ENCODE peak calls at places on chromosome 9, in ten cellular contexts. One of them, this sample, is unnamed.

GRCh38 chr9:33329996-33330395 is 39.7 kb downstream of the NFX1 start:
- DNase-seq in T-helper 2 cell: no peak
- DNase-seq in left cardiac atrium: no peak
- DNase-seq in HFFc6: peak; percentile 69
- DNase-seq in iris pigment epithelial cell: peak; percentile 85
- DNase-seq in upper lobe of left lung: no peak
- DNase-seq in HTR-8/SVneo: no peak
- DNase-seq in activated CD4-positive, alpha-beta T cell treated with anti-CD3 and anti-CD28 coated beads for 48 hours: no peak
- DNase-seq in amniotic stem cell: peak; percentile 30
- DNase-seq in tibial artery: no peak
- DNase-seq in this sample: no peak

GRCh38 chr9:119898316-119898715 is 529.1 kb upstream of the BRINP1 start:
- DNase-seq in T-helper 2 cell: no peak
- DNase-seq in left cardiac atrium: no peak
- DNase-seq in HFFc6: no peak
- DNase-seq in iris pigment epithelial cell: no peak
- DNase-seq in upper lobe of left lung: no peak
- DNase-seq in HTR-8/SVneo: no peak
- DNase-seq in activated CD4-positive, alpha-beta T cell treated with anti-CD3 and anti-CD28 coated beads for 48 hours: no peak
- DNase-seq in amniotic stem cell: no peak
- DNase-seq in tibial artery: no peak
- DNase-seq in this sample: no peak

GRCh38 chr9:121818016-121818661 is 166.7 kb downstream of the DAB2IP start:
- DNase-seq in T-helper 2 cell: no peak
- DNase-seq in left cardiac atrium: no peak
- DNase-seq in HFFc6: no peak
- DNase-seq in iris pigment epithelial cell: no peak
- DNase-seq in upper lobe of left lung: no peak
- DNase-seq in HTR-8/SVneo: no peak
- DNase-seq in activated CD4-positive, alpha-beta T cell treated with anti-CD3 and anti-CD28 coated beads for 48 hours: no peak
- DNase-seq in amniotic stem cell: no peak
- DNase-seq in tibial artery: no peak
- DNase-seq in this sample: no peak

GRCh38 chr9:114060070-114060469 is 18.0 kb downstream of the AMBP start:
- DNase-seq in T-helper 2 cell: no peak
- DNase-seq in left cardiac atrium: no peak
- DNase-seq in HFFc6: no peak
- DNase-seq in iris pigment epithelial cell: no peak
- DNase-seq in upper lobe of left lung: peak; percentile 10
- DNase-seq in HTR-8/SVneo: no peak
- DNase-seq in activated CD4-positive, alpha-beta T cell treated with anti-CD3 and anti-CD28 coated beads for 48 hours: no peak
- DNase-seq in amniotic stem cell: no peak
- DNase-seq in tibial artery: peak; percentile 40
- DNase-seq in this sample: no peak

GRCh38 chr9:79588488-79588887 is 16.7 kb downstream of the TLE4 start:
- DNase-seq in T-helper 2 cell: no peak
- DNase-seq in left cardiac atrium: no peak
- DNase-seq in HFFc6: no peak
- DNase-seq in iris pigment epithelial cell: no peak
- DNase-seq in upper lobe of left lung: no peak
- DNase-seq in HTR-8/SVneo: no peak
- DNase-seq in activated CD4-positive, alpha-beta T cell treated with anti-CD3 and anti-CD28 coated beads for 48 hours: no peak
- DNase-seq in amniotic stem cell: no peak
- DNase-seq in tibial artery: no peak
- DNase-seq in this sample: no peak

GRCh38 chr9:82106536-82106935 is 118.0 kb downstream of the SPATA31D1 start:
- DNase-seq in T-helper 2 cell: no peak
- DNase-seq in left cardiac atrium: no peak
- DNase-seq in HFFc6: no peak
- DNase-seq in iris pigment epithelial cell: no peak
- DNase-seq in upper lobe of left lung: no peak
- DNase-seq in HTR-8/SVneo: no peak
- DNase-seq in activated CD4-positive, alpha-beta T cell treated with anti-CD3 and anti-CD28 coated beads for 48 hours: no peak
- DNase-seq in amniotic stem cell: no peak
- DNase-seq in tibial artery: no peak
- DNase-seq in this sample: no peak

GRCh38 chr9:106130374-106130773 is 436.0 kb downstream of the TMEM38B start:
- DNase-seq in T-helper 2 cell: no peak
- DNase-seq in left cardiac atrium: no peak
- DNase-seq in HFFc6: no peak
- DNase-seq in iris pigment epithelial cell: no peak
- DNase-seq in upper lobe of left lung: no peak
- DNase-seq in HTR-8/SVneo: no peak
- DNase-seq in activated CD4-positive, alpha-beta T cell treated with anti-CD3 and anti-CD28 coated beads for 48 hours: no peak
- DNase-seq in amniotic stem cell: no peak
- DNase-seq in tibial artery: no peak
- DNase-seq in this sample: no peak

GRCh38 chr9:130860458-130861316 is 25.6 kb downstream of the ABL1 start:
- DNase-seq in T-helper 2 cell: no peak
- DNase-seq in left cardiac atrium: peak; percentile 92
- DNase-seq in HFFc6: peak; percentile 95
- DNase-seq in iris pigment epithelial cell: peak; percentile 98
- DNase-seq in upper lobe of left lung: peak; percentile 89
- DNase-seq in HTR-8/SVneo: peak; percentile 85
- DNase-seq in activated CD4-positive, alpha-beta T cell treated with anti-CD3 and anti-CD28 coated beads for 48 hours: no peak
- DNase-seq in amniotic stem cell: peak; percentile 95
- DNase-seq in tibial artery: peak; percentile 96
- DNase-seq in this sample: no peak

GRCh38 chr9:5336683-5337082 is 3.0 kb downstream of the RLN1 start:
- DNase-seq in T-helper 2 cell: peak; percentile 9
- DNase-seq in left cardiac atrium: no peak
- DNase-seq in HFFc6: no peak
- DNase-seq in iris pigment epithelial cell: no peak
- DNase-seq in upper lobe of left lung: no peak
- DNase-seq in HTR-8/SVneo: no peak
- DNase-seq in activated CD4-positive, alpha-beta T cell treated with anti-CD3 and anti-CD28 coated beads for 48 hours: no peak
- DNase-seq in amniotic stem cell: no peak
- DNase-seq in tibial artery: no peak
- DNase-seq in this sample: peak; percentile 18

GRCh38 chr9:7147136-7148090 is 389.6 kb downstream of the KDM4C start:
- DNase-seq in T-helper 2 cell: no peak
- DNase-seq in left cardiac atrium: peak; percentile 69
- DNase-seq in HFFc6: no peak
- DNase-seq in iris pigment epithelial cell: no peak
- DNase-seq in upper lobe of left lung: no peak
- DNase-seq in HTR-8/SVneo: no peak
- DNase-seq in activated CD4-positive, alpha-beta T cell treated with anti-CD3 and anti-CD28 coated beads for 48 hours: no peak
- DNase-seq in amniotic stem cell: no peak
- DNase-seq in tibial artery: no peak
- DNase-seq in this sample: no peak

GRCh38 chr9:84519486-84519885 is 150.0 kb upstream of the NTRK2 start:
- DNase-seq in T-helper 2 cell: no peak
- DNase-seq in left cardiac atrium: no peak
- DNase-seq in HFFc6: no peak
- DNase-seq in iris pigment epithelial cell: no peak
- DNase-seq in upper lobe of left lung: no peak
- DNase-seq in HTR-8/SVneo: no peak
- DNase-seq in activated CD4-positive, alpha-beta T cell treated with anti-CD3 and anti-CD28 coated beads for 48 hours: no peak
- DNase-seq in amniotic stem cell: no peak
- DNase-seq in tibial artery: no peak
- DNase-seq in this sample: no peak

GRCh38 chr9:128947423-128948310 is at the start of the genes DOLK and NUP188:
- DNase-seq in T-helper 2 cell: peak; percentile 98
- DNase-seq in left cardiac atrium: peak; percentile 97
- DNase-seq in HFFc6: peak; percentile 87
- DNase-seq in iris pigment epithelial cell: peak; percentile 91
- DNase-seq in upper lobe of left lung: peak; percentile 96
- DNase-seq in HTR-8/SVneo: peak; percentile 93
- DNase-seq in activated CD4-positive, alpha-beta T cell treated with anti-CD3 and anti-CD28 coated beads for 48 hours: peak; percentile 99
- DNase-seq in amniotic stem cell: peak; percentile 85
- DNase-seq in tibial artery: peak; percentile 97
- DNase-seq in this sample: peak; percentile 99

GRCh38 chr9:137745541-137745991 is 126.8 kb downstream of the EHMT1 start:
- DNase-seq in T-helper 2 cell: no peak
- DNase-seq in left cardiac atrium: no peak
- DNase-seq in HFFc6: no peak
- DNase-seq in iris pigment epithelial cell: peak; percentile 78
- DNase-seq in upper lobe of left lung: no peak
- DNase-seq in HTR-8/SVneo: no peak
- DNase-seq in activated CD4-positive, alpha-beta T cell treated with anti-CD3 and anti-CD28 coated beads for 48 hours: peak; percentile 26
- DNase-seq in amniotic stem cell: no peak
- DNase-seq in tibial artery: no peak
- DNase-seq in this sample: no peak

GRCh38 chr9:100352201-100352726 is 478 bp downstream of the TEX10 start:
- DNase-seq in T-helper 2 cell: peak; percentile 3
- DNase-seq in left cardiac atrium: peak; percentile 38
- DNase-seq in HFFc6: no peak
- DNase-seq in iris pigment epithelial cell: peak; percentile 9
- DNase-seq in upper lobe of left lung: peak; percentile 24
- DNase-seq in HTR-8/SVneo: peak; percentile 18
- DNase-seq in activated CD4-positive, alpha-beta T cell treated with anti-CD3 and anti-CD28 coated beads for 48 hours: peak; percentile 40
- DNase-seq in amniotic stem cell: no peak
- DNase-seq in tibial artery: peak; percentile 71
- DNase-seq in this sample: peak; percentile 12

GRCh38 chr9:17280350-17281012 is 145.6 kb downstream of the CNTLN start:
- DNase-seq in T-helper 2 cell: no peak
- DNase-seq in left cardiac atrium: no peak
- DNase-seq in HFFc6: peak; percentile 9
- DNase-seq in iris pigment epithelial cell: peak; percentile 84
- DNase-seq in upper lobe of left lung: no peak
- DNase-seq in HTR-8/SVneo: no peak
- DNase-seq in activated CD4-positive, alpha-beta T cell treated with anti-CD3 and anti-CD28 coated beads for 48 hours: no peak
- DNase-seq in amniotic stem cell: no peak
- DNase-seq in tibial artery: no peak
- DNase-seq in this sample: no peak

GRCh38 chr9:117034862-117035261 is 347.8 kb downstream of the TRIM32 start:
- DNase-seq in T-helper 2 cell: no peak
- DNase-seq in left cardiac atrium: no peak
- DNase-seq in HFFc6: no peak
- DNase-seq in iris pigment epithelial cell: peak; percentile 17
- DNase-seq in upper lobe of left lung: no peak
- DNase-seq in HTR-8/SVneo: no peak
- DNase-seq in activated CD4-positive, alpha-beta T cell treated with anti-CD3 and anti-CD28 coated beads for 48 hours: no peak
- DNase-seq in amniotic stem cell: no peak
- DNase-seq in tibial artery: no peak
- DNase-seq in this sample: no peak

GRCh38 chr9:134061019-134061687 is 6.7 kb downstream of the BRD3 start:
- DNase-seq in T-helper 2 cell: no peak
- DNase-seq in left cardiac atrium: no peak
- DNase-seq in HFFc6: no peak
- DNase-seq in iris pigment epithelial cell: no peak
- DNase-seq in upper lobe of left lung: no peak
- DNase-seq in HTR-8/SVneo: no peak
- DNase-seq in activated CD4-positive, alpha-beta T cell treated with anti-CD3 and anti-CD28 coated beads for 48 hours: no peak
- DNase-seq in amniotic stem cell: no peak
- DNase-seq in tibial artery: no peak
- DNase-seq in this sample: no peak

GRCh38 chr9:99118782-99119466 is 14.0 kb downstream of the TGFBR1 start:
- DNase-seq in T-helper 2 cell: peak; percentile 26
- DNase-seq in left cardiac atrium: no peak
- DNase-seq in HFFc6: no peak
- DNase-seq in iris pigment epithelial cell: no peak
- DNase-seq in upper lobe of left lung: peak; percentile 56
- DNase-seq in HTR-8/SVneo: no peak
- DNase-seq in activated CD4-positive, alpha-beta T cell treated with anti-CD3 and anti-CD28 coated beads for 48 hours: peak; percentile 60
- DNase-seq in amniotic stem cell: no peak
- DNase-seq in tibial artery: no peak
- DNase-seq in this sample: peak; percentile 16

GRCh38 chr9:70861797-70862196 is 259.6 kb downstream of the TRPM3 start:
- DNase-seq in T-helper 2 cell: no peak
- DNase-seq in left cardiac atrium: no peak
- DNase-seq in HFFc6: no peak
- DNase-seq in iris pigment epithelial cell: no peak
- DNase-seq in upper lobe of left lung: no peak
- DNase-seq in HTR-8/SVneo: no peak
- DNase-seq in activated CD4-positive, alpha-beta T cell treated with anti-CD3 and anti-CD28 coated beads for 48 hours: no peak
- DNase-seq in amniotic stem cell: no peak
- DNase-seq in tibial artery: no peak
- DNase-seq in this sample: no peak

GRCh38 chr9:126893079-126893478 is 21.5 kb upstream of the RALGPS1 start:
- DNase-seq in T-helper 2 cell: no peak
- DNase-seq in left cardiac atrium: no peak
- DNase-seq in HFFc6: no peak
- DNase-seq in iris pigment epithelial cell: no peak
- DNase-seq in upper lobe of left lung: no peak
- DNase-seq in HTR-8/SVneo: no peak
- DNase-seq in activated CD4-positive, alpha-beta T cell treated with anti-CD3 and anti-CD28 coated beads for 48 hours: no peak
- DNase-seq in amniotic stem cell: no peak
- DNase-seq in tibial artery: no peak
- DNase-seq in this sample: no peak

GRCh38 chr9:14021871-14022525 is 291.9 kb downstream of the NFIB start:
- DNase-seq in T-helper 2 cell: no peak
- DNase-seq in left cardiac atrium: no peak
- DNase-seq in HFFc6: no peak
- DNase-seq in iris pigment epithelial cell: peak; percentile 70
- DNase-seq in upper lobe of left lung: no peak
- DNase-seq in HTR-8/SVneo: peak; percentile 5
- DNase-seq in activated CD4-positive, alpha-beta T cell treated with anti-CD3 and anti-CD28 coated beads for 48 hours: no peak
- DNase-seq in amniotic stem cell: no peak
- DNase-seq in tibial artery: no peak
- DNase-seq in this sample: no peak

GRCh38 chr9:13513262-13513661 is 233.8 kb upstream of the MPDZ start:
- DNase-seq in T-helper 2 cell: no peak
- DNase-seq in left cardiac atrium: no peak
- DNase-seq in HFFc6: no peak
- DNase-seq in iris pigment epithelial cell: peak; percentile 37
- DNase-seq in upper lobe of left lung: no peak
- DNase-seq in HTR-8/SVneo: no peak
- DNase-seq in activated CD4-positive, alpha-beta T cell treated with anti-CD3 and anti-CD28 coated beads for 48 hours: no peak
- DNase-seq in amniotic stem cell: peak; percentile 1
- DNase-seq in tibial artery: no peak
- DNase-seq in this sample: no peak

GRCh38 chr9:24828687-24829086 is 283.0 kb upstream of the IZUMO3 start:
- DNase-seq in T-helper 2 cell: no peak
- DNase-seq in left cardiac atrium: no peak
- DNase-seq in HFFc6: no peak
- DNase-seq in iris pigment epithelial cell: no peak
- DNase-seq in upper lobe of left lung: no peak
- DNase-seq in HTR-8/SVneo: no peak
- DNase-seq in activated CD4-positive, alpha-beta T cell treated with anti-CD3 and anti-CD28 coated beads for 48 hours: no peak
- DNase-seq in amniotic stem cell: no peak
- DNase-seq in tibial artery: no peak
- DNase-seq in this sample: no peak

GRCh38 chr9:2711716-2712115 is 5.6 kb upstream of the KCNV2 start:
- DNase-seq in T-helper 2 cell: no peak
- DNase-seq in left cardiac atrium: no peak
- DNase-seq in HFFc6: no peak
- DNase-seq in iris pigment epithelial cell: no peak
- DNase-seq in upper lobe of left lung: no peak
- DNase-seq in HTR-8/SVneo: no peak
- DNase-seq in activated CD4-positive, alpha-beta T cell treated with anti-CD3 and anti-CD28 coated beads for 48 hours: no peak
- DNase-seq in amniotic stem cell: no peak
- DNase-seq in tibial artery: no peak
- DNase-seq in this sample: no peak

GRCh38 chr9:116365056-116365471 is 211.5 kb downstream of the PAPPA start:
- DNase-seq in T-helper 2 cell: no peak
- DNase-seq in left cardiac atrium: peak; percentile 67
- DNase-seq in HFFc6: peak; percentile 55
- DNase-seq in iris pigment epithelial cell: peak; percentile 71
- DNase-seq in upper lobe of left lung: no peak
- DNase-seq in HTR-8/SVneo: peak; percentile 59
- DNase-seq in activated CD4-positive, alpha-beta T cell treated with anti-CD3 and anti-CD28 coated beads for 48 hours: no peak
- DNase-seq in amniotic stem cell: peak; percentile 41
- DNase-seq in tibial artery: peak; percentile 77
- DNase-seq in this sample: no peak

GRCh38 chr9:111870774-111871542 is 25.7 kb upstream of the UGCG start:
- DNase-seq in T-helper 2 cell: no peak
- DNase-seq in left cardiac atrium: no peak
- DNase-seq in HFFc6: no peak
- DNase-seq in iris pigment epithelial cell: no peak
- DNase-seq in upper lobe of left lung: no peak
- DNase-seq in HTR-8/SVneo: no peak
- DNase-seq in activated CD4-positive, alpha-beta T cell treated with anti-CD3 and anti-CD28 coated beads for 48 hours: peak; percentile 44
- DNase-seq in amniotic stem cell: no peak
- DNase-seq in tibial artery: no peak
- DNase-seq in this sample: no peak

GRCh38 chr9:70654144-70654543 is 239.7 kb upstream of the KLF9 start:
- DNase-seq in T-helper 2 cell: no peak
- DNase-seq in left cardiac atrium: no peak
- DNase-seq in HFFc6: no peak
- DNase-seq in iris pigment epithelial cell: no peak
- DNase-seq in upper lobe of left lung: no peak
- DNase-seq in HTR-8/SVneo: no peak
- DNase-seq in activated CD4-positive, alpha-beta T cell treated with anti-CD3 and anti-CD28 coated beads for 48 hours: no peak
- DNase-seq in amniotic stem cell: no peak
- DNase-seq in tibial artery: no peak
- DNase-seq in this sample: no peak

GRCh38 chr9:14104501-14104900 is 209.4 kb downstream of the NFIB start:
- DNase-seq in T-helper 2 cell: no peak
- DNase-seq in left cardiac atrium: no peak
- DNase-seq in HFFc6: no peak
- DNase-seq in iris pigment epithelial cell: no peak
- DNase-seq in upper lobe of left lung: no peak
- DNase-seq in HTR-8/SVneo: no peak
- DNase-seq in activated CD4-positive, alpha-beta T cell treated with anti-CD3 and anti-CD28 coated beads for 48 hours: no peak
- DNase-seq in amniotic stem cell: no peak
- DNase-seq in tibial artery: no peak
- DNase-seq in this sample: no peak